ENCODE peak calls at places on chromosomes 5 and 9, in eight cellular contexts. One of them, this sample, is unnamed.

GRCh38 chr5:141732417-141732816 is 50.4 kb upstream of the ARAP3 start:
- DNase-seq in RWPE1: no peak
- DNase-seq in heart left ventricle: no peak
- DNase-seq in bronchial epithelial cell: no peak
- DNase-seq in CD8-positive, alpha-beta T cell: no peak
- DNase-seq in ascending aorta: no peak
- DNase-seq in astrocyte: no peak
- DNase-seq in OCI-LY7: no peak
- DNase-seq in this sample: no peak

GRCh38 chr9:114524401-114524800 is 19.1 kb upstream of the WHRN start:
- DNase-seq in ascending aorta: no peak
- DNase-seq in RWPE1: no peak
- DNase-seq in CD8-positive, alpha-beta T cell: no peak
- DNase-seq in astrocyte: peak
- DNase-seq in heart left ventricle: no peak
- DNase-seq in OCI-LY7: no peak
- DNase-seq in bronchial epithelial cell: no peak
- DNase-seq in this sample: no peak

GRCh38 chr5:148909001-148909400 is 82.6 kb downstream of the ADRB2 start:
- DNase-seq in CD8-positive, alpha-beta T cell: no peak
- DNase-seq in ascending aorta: no peak
- DNase-seq in RWPE1: no peak
- DNase-seq in bronchial epithelial cell: peak
- DNase-seq in OCI-LY7: no peak
- DNase-seq in astrocyte: peak
- DNase-seq in heart left ventricle: no peak
- DNase-seq in this sample: no peak

GRCh38 chr5:78235289-78235688 is 59.2 kb downstream of the AP3B1 start:
- DNase-seq in heart left ventricle: no peak
- DNase-seq in CD8-positive, alpha-beta T cell: no peak
- DNase-seq in astrocyte: peak
- DNase-seq in RWPE1: no peak
- DNase-seq in bronchial epithelial cell: peak
- DNase-seq in ascending aorta: no peak
- DNase-seq in OCI-LY7: no peak
- DNase-seq in this sample: no peak

GRCh38 chr5:136004436-136004835 is 24.4 kb upstream of the TGFBI start:
- DNase-seq in bronchial epithelial cell: peak
- DNase-seq in OCI-LY7: no peak
- DNase-seq in astrocyte: peak
- DNase-seq in RWPE1: peak
- DNase-seq in ascending aorta: no peak
- DNase-seq in heart left ventricle: no peak
- DNase-seq in CD8-positive, alpha-beta T cell: no peak
- DNase-seq in this sample: no peak

GRCh38 chr9:20684035-20684864 is at the start of gene FOCAD:
- DNase-seq in OCI-LY7: peak
- DNase-seq in astrocyte: peak
- DNase-seq in RWPE1: peak
- DNase-seq in CD8-positive, alpha-beta T cell: peak
- DNase-seq in bronchial epithelial cell: peak
- DNase-seq in heart left ventricle: peak
- DNase-seq in ascending aorta: peak
- DNase-seq in this sample: peak

GRCh38 chr5:92560698-92561361 is 1020.2 kb downstream of the NR2F1-AS1 start:
- DNase-seq in OCI-LY7: no peak
- DNase-seq in astrocyte: peak
- DNase-seq in heart left ventricle: no peak
- DNase-seq in CD8-positive, alpha-beta T cell: no peak
- DNase-seq in bronchial epithelial cell: peak
- DNase-seq in RWPE1: no peak
- DNase-seq in ascending aorta: no peak
- DNase-seq in this sample: no peak

GRCh38 chr9:95463145-95464060 is 53.4 kb downstream of the PTCH1 start:
- DNase-seq in bronchial epithelial cell: no peak
- DNase-seq in astrocyte: no peak
- DNase-seq in RWPE1: no peak
- DNase-seq in ascending aorta: no peak
- DNase-seq in heart left ventricle: no peak
- DNase-seq in CD8-positive, alpha-beta T cell: no peak
- DNase-seq in OCI-LY7: peak
- DNase-seq in this sample: peak

GRCh38 chr9:123338710-123339665 is 17.0 kb upstream of the CRB2 start:
- DNase-seq in bronchial epithelial cell: no peak
- DNase-seq in astrocyte: peak
- DNase-seq in CD8-positive, alpha-beta T cell: peak
- DNase-seq in OCI-LY7: peak
- DNase-seq in ascending aorta: no peak
- DNase-seq in RWPE1: no peak
- DNase-seq in heart left ventricle: peak
- DNase-seq in this sample: peak

GRCh38 chr5:57817001-57817453 is 334.4 kb upstream of the ACTBL2 start:
- DNase-seq in heart left ventricle: no peak
- DNase-seq in bronchial epithelial cell: peak
- DNase-seq in ascending aorta: no peak
- DNase-seq in OCI-LY7: no peak
- DNase-seq in CD8-positive, alpha-beta T cell: no peak
- DNase-seq in RWPE1: no peak
- DNase-seq in astrocyte: peak
- DNase-seq in this sample: no peak

GRCh38 chr5:92695123-92696084 is 885.6 kb downstream of the NR2F1-AS1 start:
- DNase-seq in bronchial epithelial cell: no peak
- DNase-seq in CD8-positive, alpha-beta T cell: no peak
- DNase-seq in ascending aorta: no peak
- DNase-seq in OCI-LY7: no peak
- DNase-seq in heart left ventricle: no peak
- DNase-seq in RWPE1: no peak
- DNase-seq in astrocyte: no peak
- DNase-seq in this sample: no peak

GRCh38 chr5:90169078-90169477 is 240.5 kb downstream of the CETN3 start:
- DNase-seq in heart left ventricle: peak
- DNase-seq in ascending aorta: no peak
- DNase-seq in astrocyte: no peak
- DNase-seq in bronchial epithelial cell: no peak
- DNase-seq in OCI-LY7: no peak
- DNase-seq in RWPE1: no peak
- DNase-seq in CD8-positive, alpha-beta T cell: no peak
- DNase-seq in this sample: no peak

GRCh38 chr5:97534166-97534565 is 351.1 kb upstream of the RIOK2 start:
- DNase-seq in ascending aorta: no peak
- DNase-seq in RWPE1: peak
- DNase-seq in astrocyte: peak
- DNase-seq in heart left ventricle: no peak
- DNase-seq in bronchial epithelial cell: peak
- DNase-seq in OCI-LY7: peak
- DNase-seq in CD8-positive, alpha-beta T cell: no peak
- DNase-seq in this sample: peak

GRCh38 chr5:76718880-76719279 is 3.0 kb downstream of the F2R start:
- DNase-seq in CD8-positive, alpha-beta T cell: no peak
- DNase-seq in RWPE1: no peak
- DNase-seq in OCI-LY7: no peak
- DNase-seq in heart left ventricle: no peak
- DNase-seq in bronchial epithelial cell: no peak
- DNase-seq in ascending aorta: no peak
- DNase-seq in astrocyte: no peak
- DNase-seq in this sample: no peak

GRCh38 chr9:133230093-133230492 is 21.0 kb upstream of the OBP2B start:
- DNase-seq in ascending aorta: no peak
- DNase-seq in bronchial epithelial cell: no peak
- DNase-seq in heart left ventricle: no peak
- DNase-seq in astrocyte: no peak
- DNase-seq in OCI-LY7: no peak
- DNase-seq in RWPE1: no peak
- DNase-seq in CD8-positive, alpha-beta T cell: no peak
- DNase-seq in this sample: no peak

GRCh38 chr9:105503873-105504272 is 54.1 kb upstream of the FKTN start:
- DNase-seq in astrocyte: no peak
- DNase-seq in OCI-LY7: no peak
- DNase-seq in heart left ventricle: no peak
- DNase-seq in CD8-positive, alpha-beta T cell: no peak
- DNase-seq in RWPE1: no peak
- DNase-seq in ascending aorta: no peak
- DNase-seq in bronchial epithelial cell: peak
- DNase-seq in this sample: no peak

GRCh38 chr5:68134033-68134668 is 81.4 kb upstream of the PIK3R1 start:
- DNase-seq in astrocyte: no peak
- DNase-seq in CD8-positive, alpha-beta T cell: no peak
- DNase-seq in bronchial epithelial cell: peak
- DNase-seq in heart left ventricle: no peak
- DNase-seq in OCI-LY7: no peak
- DNase-seq in RWPE1: peak
- DNase-seq in ascending aorta: no peak
- DNase-seq in this sample: no peak

GRCh38 chr5:35092703-35093102 is 45.0 kb upstream of the AGXT2 start:
- DNase-seq in heart left ventricle: no peak
- DNase-seq in bronchial epithelial cell: no peak
- DNase-seq in RWPE1: no peak
- DNase-seq in CD8-positive, alpha-beta T cell: no peak
- DNase-seq in OCI-LY7: no peak
- DNase-seq in astrocyte: no peak
- DNase-seq in ascending aorta: no peak
- DNase-seq in this sample: no peak

DNA sequence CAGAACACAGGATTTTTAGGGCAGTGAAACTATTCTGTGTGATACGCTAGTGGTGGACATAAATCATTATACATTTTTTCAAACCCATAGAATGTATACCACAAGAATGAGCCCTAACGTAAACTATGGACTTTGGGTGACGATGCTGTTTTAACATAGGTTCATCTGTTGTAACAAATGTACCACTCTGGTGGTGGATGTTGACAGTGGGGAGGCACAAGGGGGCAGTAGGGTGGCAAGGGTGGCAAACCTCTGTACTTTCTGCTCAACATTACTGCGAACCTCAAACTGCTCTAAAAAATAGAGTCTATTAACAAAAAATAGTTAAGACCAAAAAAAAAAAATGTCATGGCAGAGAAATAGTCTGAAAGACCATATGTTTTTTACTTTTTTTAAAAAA is 9.1 kb upstream of the MVB12B start:
- DNase-seq in heart left ventricle: no peak
- DNase-seq in bronchial epithelial cell: peak
- DNase-seq in RWPE1: no peak
- DNase-seq in CD8-positive, alpha-beta T cell: peak
- DNase-seq in astrocyte: no peak
- DNase-seq in ascending aorta: no peak
- DNase-seq in OCI-LY7: no peak
- DNase-seq in this sample: no peak
- TF ChIP-seq CTCF in heart left ventricle: peak
- TF ChIP-seq CTCF in bronchial epithelial cell: peak
- TF ChIP-seq CTCF in RWPE1: peak
- TF ChIP-seq CTCF in CD8-positive, alpha-beta T cell: peak
- TF ChIP-seq CTCF in astrocyte: no peak
- TF ChIP-seq CTCF in ascending aorta: peak
- TF ChIP-seq CTCF in OCI-LY7: peak
- TF ChIP-seq CTCF in this sample: no peak

DNA sequence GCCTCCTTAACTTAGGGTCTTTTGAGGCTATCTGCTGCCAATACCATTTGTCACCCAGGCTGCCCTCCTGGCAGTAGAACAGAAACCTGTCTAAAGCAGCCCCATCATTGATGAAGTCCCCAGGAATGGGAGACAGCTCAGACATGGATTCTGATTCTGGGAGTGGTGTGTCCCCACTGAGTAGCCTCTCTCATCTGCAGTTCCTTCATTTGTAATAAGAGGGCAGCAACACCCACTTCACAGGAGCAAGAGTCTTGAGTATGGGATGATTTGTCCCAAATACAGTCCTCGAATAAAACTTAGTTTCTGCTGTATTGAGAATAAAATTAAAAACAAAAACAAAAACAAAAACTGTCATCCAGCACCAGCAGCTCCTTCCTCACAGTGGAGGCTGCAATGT is 167.6 kb downstream of the ASTN2 start:
- DNase-seq in ascending aorta: no peak
- DNase-seq in CD8-positive, alpha-beta T cell: no peak
- DNase-seq in OCI-LY7: peak
- DNase-seq in astrocyte: no peak
- DNase-seq in bronchial epithelial cell: peak
- DNase-seq in RWPE1: peak
- DNase-seq in heart left ventricle: no peak
- DNase-seq in this sample: peak
- TF ChIP-seq CTCF in ascending aorta: peak
- TF ChIP-seq CTCF in CD8-positive, alpha-beta T cell: no peak
- TF ChIP-seq CTCF in OCI-LY7: peak
- TF ChIP-seq CTCF in astrocyte: no peak
- TF ChIP-seq CTCF in bronchial epithelial cell: peak
- TF ChIP-seq CTCF in RWPE1: no peak
- TF ChIP-seq CTCF in heart left ventricle: peak
- TF ChIP-seq CTCF in this sample: peak

DNA sequence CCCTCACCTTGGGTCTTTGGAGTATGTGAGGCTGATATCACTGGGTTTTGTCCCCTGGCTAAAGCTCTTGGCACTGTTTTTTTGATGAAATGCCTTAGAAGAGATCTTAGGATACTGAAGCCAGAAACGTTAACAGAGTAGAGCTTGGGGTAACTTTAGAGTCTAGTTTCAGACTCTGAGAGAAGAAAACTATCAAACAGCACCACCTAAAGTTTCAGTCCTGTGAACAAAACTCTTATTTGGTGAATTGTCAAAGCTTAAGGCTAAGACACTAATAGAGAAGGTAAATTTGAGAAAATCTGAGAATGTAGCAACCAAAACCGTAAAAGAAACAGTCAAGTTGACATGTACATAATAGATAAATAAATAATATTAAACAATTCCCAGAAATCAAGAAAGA is 111.7 kb upstream of the PUM3 start:
- DNase-seq in CD8-positive, alpha-beta T cell: no peak
- DNase-seq in ascending aorta: no peak
- DNase-seq in bronchial epithelial cell: no peak
- DNase-seq in heart left ventricle: no peak
- DNase-seq in astrocyte: no peak
- DNase-seq in OCI-LY7: no peak
- DNase-seq in RWPE1: no peak
- DNase-seq in this sample: no peak
- TF ChIP-seq CTCF in CD8-positive, alpha-beta T cell: no peak
- TF ChIP-seq CTCF in ascending aorta: no peak
- TF ChIP-seq CTCF in bronchial epithelial cell: no peak
- TF ChIP-seq CTCF in heart left ventricle: no peak
- TF ChIP-seq CTCF in astrocyte: no peak
- TF ChIP-seq CTCF in OCI-LY7: no peak
- TF ChIP-seq CTCF in RWPE1: no peak
- TF ChIP-seq CTCF in this sample: no peak

DNA sequence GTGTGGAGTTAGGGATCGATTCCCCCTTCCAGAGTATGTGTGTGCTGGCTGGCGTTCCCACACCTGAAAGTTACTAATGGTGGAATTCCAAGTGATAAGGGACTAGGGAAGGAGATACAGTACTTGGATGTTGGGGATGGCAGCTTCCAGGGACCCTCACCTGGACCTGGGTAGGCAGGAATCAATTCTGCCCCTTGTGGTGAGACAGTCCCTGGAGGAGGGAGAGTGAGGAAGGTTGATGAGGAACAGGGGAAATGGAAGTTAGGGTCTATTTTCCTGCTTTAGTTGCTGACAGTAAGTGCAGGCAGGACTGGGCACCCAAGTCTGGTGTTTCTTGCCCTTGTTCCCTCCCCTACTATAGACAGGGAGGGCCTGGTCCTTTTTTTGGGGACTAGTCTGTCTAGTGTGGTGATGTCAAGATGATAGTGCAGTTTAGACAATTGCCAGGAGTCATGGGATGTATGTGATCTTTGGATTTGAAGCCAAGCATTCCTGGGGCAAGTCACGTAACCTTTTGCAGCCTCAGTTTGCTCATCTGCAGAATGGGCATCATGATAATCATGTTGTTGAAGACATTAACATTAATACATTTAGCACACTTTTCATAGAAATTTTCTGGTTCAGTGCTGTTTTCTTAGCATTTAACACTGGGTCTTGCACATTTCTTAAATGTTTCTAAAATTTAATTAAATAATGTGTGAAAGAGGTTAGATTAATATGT is 51.7 kb downstream of the DAB2IP start:
- DNase-seq in OCI-LY7: no peak
- DNase-seq in bronchial epithelial cell: no peak
- DNase-seq in CD8-positive, alpha-beta T cell: no peak
- DNase-seq in heart left ventricle: no peak
- DNase-seq in astrocyte: no peak
- DNase-seq in ascending aorta: no peak
- DNase-seq in RWPE1: no peak
- DNase-seq in this sample: no peak
- TF ChIP-seq CTCF in OCI-LY7: peak
- TF ChIP-seq CTCF in bronchial epithelial cell: peak
- TF ChIP-seq CTCF in CD8-positive, alpha-beta T cell: no peak
- TF ChIP-seq CTCF in heart left ventricle: no peak
- TF ChIP-seq CTCF in astrocyte: no peak
- TF ChIP-seq CTCF in ascending aorta: no peak
- TF ChIP-seq CTCF in RWPE1: no peak
- TF ChIP-seq CTCF in this sample: no peak